ENCODE peak calls at places on chromosomes 7 and 10, in four cellular contexts. One of them, this sample, is unnamed. For H3K36me3, the result is how much of the 10 kb centered on the place peaks cover.

GRCh38 chr7:52669031-52669430 is 366.4 kb upstream of the POM121L12 start:
- DNase-seq in IMR-90: no peak
- DNase-seq in Peyer's patch: no peak
- DNase-seq in body of pancreas: no peak
- DNase-seq in this sample: no peak

GRCh38 chr7:116953372-116953726 is at the start of gene ST7:
- DNase-seq in Peyer's patch: peak
- DNase-seq in body of pancreas: peak
- DNase-seq in IMR-90: peak
- DNase-seq in this sample: peak

GRCh38 chr7:149719050-149719899 is 54.1 kb downstream of the ZNF467 start:
- DNase-seq in Peyer's patch: no peak
- DNase-seq in body of pancreas: no peak
- DNase-seq in IMR-90: peak
- DNase-seq in this sample: no peak

GRCh38 chr10:48773580-48773979 is 88.9 kb downstream of the WDFY4 start:
- DNase-seq in body of pancreas: no peak
- DNase-seq in Peyer's patch: no peak
- DNase-seq in IMR-90: no peak
- DNase-seq in this sample: no peak

GRCh38 chr10:78407009-78407711 is 373.5 kb downstream of the RPS24 start:
- DNase-seq in body of pancreas: peak
- DNase-seq in Peyer's patch: peak
- DNase-seq in IMR-90: peak
- DNase-seq in this sample: peak

GRCh38 chr7:143172354-143172753 is 10.9 kb upstream of the TAS2R39 start:
- DNase-seq in Peyer's patch: no peak
- DNase-seq in IMR-90: no peak
- DNase-seq in body of pancreas: peak
- DNase-seq in this sample: peak

GRCh38 chr7:107432261-107432660 is 37.6 kb upstream of the GPR22 start:
- DNase-seq in IMR-90: no peak
- DNase-seq in Peyer's patch: no peak
- DNase-seq in body of pancreas: no peak
- DNase-seq in this sample: no peak

GRCh38 chr10:98308602-98309365 is 40.8 kb upstream of the LOXL4 start:
- DNase-seq in IMR-90: no peak
- DNase-seq in body of pancreas: no peak
- DNase-seq in Peyer's patch: no peak
- DNase-seq in this sample: no peak

GRCh38 chr10:127998517-127999144 is 91.7 kb downstream of the PTPRE start:
- DNase-seq in body of pancreas: no peak
- DNase-seq in Peyer's patch: no peak
- DNase-seq in IMR-90: no peak
- DNase-seq in this sample: no peak

GRCh38 chr7:23470290-23471089 is at the start of gene IGF2BP3:
- DNase-seq in Peyer's patch: no peak
- DNase-seq in IMR-90: peak
- DNase-seq in body of pancreas: no peak
- DNase-seq in this sample: no peak

GRCh38 chr7:41085244-41085643 is 617.6 kb downstream of the INHBA start:
- DNase-seq in IMR-90: peak
- DNase-seq in Peyer's patch: no peak
- DNase-seq in body of pancreas: no peak
- DNase-seq in this sample: no peak

GRCh38 chr10:49606981-49607535 is 3.1 kb upstream of the SLC18A3 start:
- DNase-seq in IMR-90: peak
- DNase-seq in body of pancreas: peak
- DNase-seq in Peyer's patch: peak
- DNase-seq in this sample: no peak

GRCh38 chr10:101075775-101076174 is 14.0 kb downstream of the KAZALD1 start:
- DNase-seq in body of pancreas: no peak
- DNase-seq in Peyer's patch: no peak
- DNase-seq in IMR-90: no peak
- DNase-seq in this sample: no peak

GRCh38 chr7:34939175-34939574 is 98.1 kb downstream of the DPY19L1 start:
- DNase-seq in Peyer's patch: no peak
- DNase-seq in body of pancreas: no peak
- DNase-seq in IMR-90: peak
- DNase-seq in this sample: no peak

GRCh38 chr10:50367732-50368131 is 116.4 kb upstream of the ASAH2 start:
- DNase-seq in Peyer's patch: no peak
- DNase-seq in IMR-90: peak
- DNase-seq in body of pancreas: peak
- DNase-seq in this sample: no peak

GRCh38 chr7:132656846-132657776 is 80.8 kb upstream of the PLXNA4 start:
- DNase-seq in body of pancreas: no peak
- DNase-seq in IMR-90: peak
- DNase-seq in Peyer's patch: no peak
- DNase-seq in this sample: no peak

GRCh38 chr10:17175551-17175950 is 25.9 kb downstream of the TRDMT1 start:
- DNase-seq in body of pancreas: no peak
- DNase-seq in IMR-90: peak
- DNase-seq in Peyer's patch: no peak
- DNase-seq in this sample: no peak

GRCh38 chr10:26527018-26527417 is 88.9 kb downstream of the APBB1IP start:
- DNase-seq in IMR-90: no peak
- DNase-seq in body of pancreas: no peak
- DNase-seq in Peyer's patch: no peak
- DNase-seq in this sample: no peak

GRCh38 chr7:151244156-151244870 is 4.2 kb downstream of the SMARCD3 start:
- DNase-seq in body of pancreas: peak
- DNase-seq in IMR-90: peak
- DNase-seq in Peyer's patch: peak
- DNase-seq in this sample: no peak

GRCh38 chr7:121195859-121196588 is 132.8 kb upstream of the WNT16 start:
- DNase-seq in body of pancreas: no peak
- DNase-seq in Peyer's patch: no peak
- DNase-seq in IMR-90: peak
- DNase-seq in this sample: no peak

GRCh38 chr7:139297795-139298194 is 43.3 kb upstream of the FMC1 start:
- DNase-seq in Peyer's patch: no peak
- DNase-seq in body of pancreas: no peak
- DNase-seq in IMR-90: peak
- DNase-seq in this sample: no peak

GRCh38 chr10:25059990-25060389 is 43.6 kb downstream of the THNSL1 start:
- DNase-seq in Peyer's patch: no peak
- DNase-seq in IMR-90: peak
- DNase-seq in body of pancreas: peak
- DNase-seq in this sample: peak

GRCh38 chr7:64640504-64640903 is 25.4 kb upstream of the ZNF107 start:
- DNase-seq in body of pancreas: no peak
- DNase-seq in Peyer's patch: no peak
- DNase-seq in IMR-90: no peak
- DNase-seq in this sample: no peak

GRCh38 chr7:17599733-17600685 is 301.6 kb downstream of the AHR start:
- DNase-seq in Peyer's patch: no peak
- DNase-seq in IMR-90: peak
- DNase-seq in body of pancreas: no peak
- DNase-seq in this sample: no peak

GRCh38 chr7:101984997-101985645 is 167.7 kb downstream of the CUX1 start:
- DNase-seq in IMR-90: no peak
- DNase-seq in body of pancreas: no peak
- DNase-seq in Peyer's patch: no peak
- DNase-seq in this sample: no peak

GRCh38 chr7:38723327-38723726 is 92.2 kb upstream of the AMPH start:
- DNase-seq in Peyer's patch: no peak
- DNase-seq in body of pancreas: no peak
- DNase-seq in IMR-90: no peak
- DNase-seq in this sample: no peak

GRCh38 chr10:102476466-102477141 is 25.3 kb upstream of the C10orf95 start:
- DNase-seq in body of pancreas: no peak
- DNase-seq in IMR-90: no peak
- DNase-seq in Peyer's patch: no peak
- DNase-seq in this sample: no peak

GRCh38 chr10:102475451-102476040 is 24.2 kb upstream of the C10orf95 start:
- DNase-seq in Peyer's patch: no peak
- DNase-seq in IMR-90: no peak
- DNase-seq in body of pancreas: no peak
- DNase-seq in this sample: no peak

GRCh38 chr10:102480396-102480795 is 22.1 kb downstream of the ACTR1A start:
- DNase-seq in body of pancreas: no peak
- DNase-seq in Peyer's patch: no peak
- DNase-seq in IMR-90: no peak
- DNase-seq in this sample: no peak

GRCh38 chr10:102484021-102484420 is 18.5 kb downstream of the ACTR1A start:
- DNase-seq in Peyer's patch: no peak
- DNase-seq in body of pancreas: no peak
- DNase-seq in IMR-90: no peak
- DNase-seq in this sample: no peak

GRCh38 chr10:102479651-102480050 is 22.9 kb downstream of the ACTR1A start:
- DNase-seq in Peyer's patch: no peak
- DNase-seq in body of pancreas: no peak
- DNase-seq in IMR-90: no peak
- DNase-seq in this sample: no peak
- H3K36me3 ChIP-seq in Peyer's patch: under half
- H3K36me3 ChIP-seq in body of pancreas: under half
- H3K36me3 ChIP-seq in IMR-90: under half
- H3K36me3 ChIP-seq in this sample: under half

GRCh38 chr10:69220041-69220451 is at the start of gene HKDC1:
- DNase-seq in IMR-90: no peak
- DNase-seq in body of pancreas: peak
- DNase-seq in Peyer's patch: no peak
- DNase-seq in this sample: no peak

GRCh38 chr10:69224862-69225657 is 4.9 kb downstream of the HKDC1 start:
- DNase-seq in body of pancreas: no peak
- DNase-seq in IMR-90: no peak
- DNase-seq in Peyer's patch: no peak
- DNase-seq in this sample: no peak

GRCh38 chr10:69220510-69220909 is 378 bp downstream of the HKDC1 start:
- DNase-seq in Peyer's patch: no peak
- DNase-seq in body of pancreas: no peak
- DNase-seq in IMR-90: no peak
- DNase-seq in this sample: no peak

GRCh38 chr10:69223028-69223342 is 2.9 kb downstream of the HKDC1 start:
- DNase-seq in Peyer's patch: no peak
- DNase-seq in IMR-90: no peak
- DNase-seq in body of pancreas: no peak
- DNase-seq in this sample: no peak

GRCh38 chr10:69222157-69223027 is 2.3 kb downstream of the HKDC1 start:
- DNase-seq in Peyer's patch: peak
- DNase-seq in IMR-90: peak
- DNase-seq in body of pancreas: peak
- DNase-seq in this sample: peak
- TF ChIP-seq POLR2A in Peyer's patch: peak
- TF ChIP-seq POLR2A in IMR-90: no peak
- TF ChIP-seq POLR2A in body of pancreas: no peak
- TF ChIP-seq POLR2A in this sample: no peak

DNA sequence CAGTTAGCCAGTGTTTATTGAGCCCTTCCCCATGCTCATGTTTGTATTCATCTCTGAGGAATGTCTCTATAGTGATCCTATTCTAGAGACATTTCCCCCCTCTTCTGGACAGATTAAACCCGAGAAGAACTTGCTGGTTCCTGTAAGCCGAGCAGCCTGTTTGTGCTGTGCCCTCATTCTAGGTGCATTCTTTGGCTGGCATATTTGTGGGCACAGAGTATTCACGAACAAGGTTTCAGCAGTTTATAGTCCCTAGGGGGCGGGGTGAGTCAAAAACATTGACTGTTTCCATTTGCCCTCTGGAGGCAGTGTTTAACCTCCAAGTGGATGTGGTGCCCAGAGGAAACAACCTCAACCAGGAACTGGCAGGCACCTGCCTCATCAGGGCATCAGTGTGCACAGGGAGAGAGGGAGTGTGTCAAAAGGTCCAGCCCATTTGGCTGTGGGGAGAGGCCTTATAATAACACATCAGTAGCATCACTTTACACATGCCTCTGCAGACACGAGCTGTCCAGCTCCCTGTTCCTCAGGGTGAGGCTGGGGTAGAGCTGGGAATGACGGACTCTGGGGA is 273.3 kb upstream of the LRGUK start:
- DNase-seq in Peyer's patch: no peak
- DNase-seq in body of pancreas: peak
- DNase-seq in IMR-90: peak
- DNase-seq in this sample: no peak
- TF ChIP-seq CTCF in Peyer's patch: no peak
- TF ChIP-seq CTCF in body of pancreas: peak
- TF ChIP-seq CTCF in IMR-90: peak
- TF ChIP-seq CTCF in this sample: no peak

GRCh38 chr7:44698046-44698580 is 50.5 kb upstream of the ZMIZ2 start:
- DNase-seq in IMR-90: no peak
- DNase-seq in body of pancreas: no peak
- DNase-seq in Peyer's patch: no peak
- DNase-seq in this sample: no peak
- H3K36me3 ChIP-seq in IMR-90: under half
- H3K36me3 ChIP-seq in body of pancreas: under half
- H3K36me3 ChIP-seq in Peyer's patch: half or more
- H3K36me3 ChIP-seq in this sample: under half

GRCh38 chr10:112139176-112139575 is 44.4 kb downstream of the GPAM start:
- DNase-seq in body of pancreas: no peak
- DNase-seq in Peyer's patch: no peak
- DNase-seq in IMR-90: no peak
- DNase-seq in this sample: no peak

GRCh38 chr10:112132429-112132828 is 51.1 kb downstream of the GPAM start:
- DNase-seq in body of pancreas: no peak
- DNase-seq in Peyer's patch: no peak
- DNase-seq in IMR-90: no peak
- DNase-seq in this sample: no peak

GRCh38 chr10:112136816-112137215 is 46.7 kb downstream of the GPAM start:
- DNase-seq in body of pancreas: no peak
- DNase-seq in IMR-90: no peak
- DNase-seq in Peyer's patch: no peak
- DNase-seq in this sample: no peak

GRCh38 chr10:112137381-112137987 is 46.1 kb downstream of the GPAM start:
- DNase-seq in Peyer's patch: peak
- DNase-seq in IMR-90: peak
- DNase-seq in body of pancreas: peak
- DNase-seq in this sample: peak

DNA sequence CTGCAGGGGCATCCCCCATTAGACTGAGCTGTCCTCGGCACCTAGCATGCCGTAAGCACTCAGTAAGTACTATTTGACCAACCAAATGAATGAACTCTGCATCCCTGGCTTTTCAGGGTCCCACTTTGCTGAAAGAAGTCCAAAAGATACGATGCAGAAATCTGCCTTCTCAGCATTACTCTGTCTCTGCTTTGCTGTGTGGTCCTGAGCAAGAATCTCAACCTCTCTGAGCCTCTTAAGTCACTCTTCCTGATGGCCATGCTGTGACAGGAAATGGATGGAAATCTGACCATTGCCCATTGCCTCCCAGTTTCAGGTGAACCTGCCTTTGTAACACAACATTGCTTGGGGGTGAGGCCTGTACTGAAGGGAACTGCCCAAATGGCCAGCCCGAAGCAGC is 48.0 kb downstream of the GPAM start:
- DNase-seq in Peyer's patch: no peak
- DNase-seq in IMR-90: no peak
- DNase-seq in body of pancreas: no peak
- DNase-seq in this sample: no peak
- TF ChIP-seq POLR2A in Peyer's patch: no peak
- TF ChIP-seq POLR2A in IMR-90: no peak
- TF ChIP-seq POLR2A in body of pancreas: no peak
- TF ChIP-seq POLR2A in this sample: no peak

This sample was measured in uterus.